ENCODE peak calls at places on chromosomes 5 and 9, in eight cellular contexts. Z is OCI-LY7; W is T-helper 9 cell; X is NCI-H1092; M is HCT116; U is CD8-positive, alpha-beta T cell; I is GM12891; J is NCI-H2171. T is an unnamed sample.

GRCh38 chr9:38659538-38659937 is 39.1 kb upstream of the ANKRD18A start:
- DNase-seq in Z (no peak), W (no peak), X (no peak), M (no peak), U (no peak), I (no peak), J (no peak), T (no peak)

GRCh38 chr9:134651226-134651905 is 9.8 kb downstream of the COL5A1 start:
- DNase-seq in Z (no peak), W (no peak), X (no peak), M (no peak), U (no peak), I (no peak), J (no peak), T (no peak)

GRCh38 chr5:37777472-37778135 is 62.2 kb downstream of the GDNF start:
- DNase-seq in Z (no peak), W (no peak), X (no peak), M (no peak), U (no peak), I (no peak), J (no peak), T (no peak)

GRCh38 chr5:460413-460700 is 17.4 kb downstream of the EXOC3 start:
- DNase-seq in Z (no peak), W (no peak), X (no peak), M (no peak), U (no peak), I (no peak), J (no peak), T (no peak)

GRCh38 chr9:95981741-95982390 is 106.4 kb downstream of the ERCC6L2 start:
- DNase-seq in Z (peak), W (no peak), X (peak), M (no peak), U (no peak), I (no peak), J (peak), T (no peak)

GRCh38 chr9:95057121-95057520 is 260.4 kb downstream of the FANCC start:
- DNase-seq in Z (no peak), W (no peak), X (no peak), M (no peak), U (no peak), I (no peak), J (no peak), T (no peak)

GRCh38 chr5:155726267-155726666 is 600.7 kb upstream of the SGCD start:
- DNase-seq in Z (no peak), W (no peak), X (no peak), M (no peak), U (no peak), I (no peak), J (no peak), T (no peak)

GRCh38 chr5:152171888-152172287 is 233.2 kb downstream of the NMUR2 start:
- DNase-seq in Z (no peak), W (no peak), X (no peak), M (no peak), U (no peak), I (no peak), J (no peak), T (no peak)

GRCh38 chr5:159100022-159100927 is 559 bp upstream of the EBF1 start:
- DNase-seq in Z (peak), W (peak), X (peak), M (peak), U (peak), I (peak), J (peak), T (peak)

GRCh38 chr5:161548472-161549094 is 2.1 kb upstream of the GABRB2 start:
- DNase-seq in Z (peak), W (no peak), X (no peak), M (no peak), U (no peak), I (no peak), J (no peak), T (no peak)

GRCh38 chr5:138541511-138541910 is 1.5 kb downstream of the ETF1 start:
- DNase-seq in Z (no peak), W (no peak), X (no peak), M (no peak), U (no peak), I (no peak), J (no peak), T (no peak)

GRCh38 chr9:124263158-124263557 is 5.4 kb downstream of the NEK6 start:
- DNase-seq in Z (no peak), W (no peak), X (no peak), M (no peak), U (no peak), I (no peak), J (no peak), T (no peak)

GRCh38 chr9:94973491-94973941 is 247.0 kb downstream of the AOPEP start:
- DNase-seq in Z (no peak), W (no peak), X (no peak), M (no peak), U (no peak), I (no peak), J (no peak), T (no peak)

GRCh38 chr5:125978015-125978414 is 445.2 kb upstream of the GRAMD2B start:
- DNase-seq in Z (no peak), W (no peak), X (no peak), M (no peak), U (no peak), I (no peak), J (no peak), T (no peak)

GRCh38 chr5:54317511-54318260 is 7.3 kb upstream of the ARL15 start:
- DNase-seq in Z (no peak), W (no peak), X (no peak), M (no peak), U (no peak), I (no peak), J (peak), T (no peak)

GRCh38 chr5:52728686-52729085 is 59.0 kb upstream of the ITGA1 start:
- DNase-seq in Z (no peak), W (no peak), X (no peak), M (no peak), U (no peak), I (no peak), J (no peak), T (no peak)